ENCODE peak calls at places on chromosome 13, in four cellular contexts. I, V, A and E are unnamed samples.

GRCh38 chr13:112748947-112749346 is 59.1 kb downstream of the ATP11A start:
- DNase-seq in V (peak; percentile 78), I (no peak), A (peak; percentile 83), E (no peak)

GRCh38 chr13:40375522-40376171 is 290.8 kb downstream of the FOXO1 start:
- DNase-seq in I (no peak), V (peak; percentile 38), A (no peak), E (no peak)

GRCh38 chr13:113980489-113981064 is 6.7 kb upstream of the C13orf46 start:
- DNase-seq in V (no peak), I (no peak), A (no peak), E (no peak)

GRCh38 chr13:97422118-97423054 is 11.6 kb upstream of the RAP2A start:
- DNase-seq in V (no peak), I (no peak), A (no peak), E (no peak)

GRCh38 chr13:61045197-61045596 is 370.5 kb downstream of the PCDH20 start:
- DNase-seq in I (no peak), A (no peak), V (no peak), E (no peak)

GRCh38 chr13:48319458-48320395 is 16.2 kb downstream of the RB1 start:
- DNase-seq in V (no peak), A (no peak), I (peak; percentile 27), E (no peak)

GRCh38 chr13:87259479-87260083 is 411.6 kb upstream of the SLITRK5 start:
- DNase-seq in A (no peak), I (no peak), V (no peak), E (no peak)

GRCh38 chr13:44231786-44232516 is 141.7 kb upstream of the SERP2 start:
- DNase-seq in V (peak; percentile 72), I (no peak), A (no peak), E (no peak)

GRCh38 chr13:75544681-75545333 is 4.8 kb upstream of the UCHL3 start:
- DNase-seq in I (no peak), V (no peak), A (no peak), E (no peak)

GRCh38 chr13:33188093-33188882 is 97.3 kb downstream of the STARD13 start:
- DNase-seq in V (no peak), A (no peak), I (no peak), E (peak; percentile 37)

GRCh38 chr13:25493930-25494707 is 122.3 kb downstream of the ATP8A2 start:
- DNase-seq in V (no peak), I (no peak), A (no peak), E (no peak)

GRCh38 chr13:109205315-109205714 is 575.9 kb downstream of the MYO16 start:
- DNase-seq in V (no peak), I (no peak), A (no peak), E (no peak)

GRCh38 chr13:42864952-42865634 is 83.7 kb downstream of the FAM216B start:
- DNase-seq in V (no peak), A (no peak), I (no peak), E (no peak)

GRCh38 chr13:48118025-48118424 is 23.1 kb upstream of the MED4 start:
- DNase-seq in A (no peak), V (no peak), I (no peak), E (no peak)

GRCh38 chr13:33615436-33615835 is 202.5 kb upstream of the RFC3 start:
- DNase-seq in A (no peak), V (no peak), I (no peak), E (no peak)

GRCh38 chr13:74562381-74562780 is 428.2 kb upstream of the KLF12 start:
- DNase-seq in I (no peak), A (no peak), V (no peak), E (no peak)

GRCh38 chr13:80338781-80339577 is 1.9 kb downstream of the SPRY2 start:
- DNase-seq in I (peak; percentile 54), V (peak; percentile 78), A (peak; percentile 78), E (peak; percentile 56)

GRCh38 chr13:38577048-38577447 is 109.8 kb upstream of the FREM2 start:
- DNase-seq in V (no peak), I (no peak), A (no peak), E (no peak)

DNA sequence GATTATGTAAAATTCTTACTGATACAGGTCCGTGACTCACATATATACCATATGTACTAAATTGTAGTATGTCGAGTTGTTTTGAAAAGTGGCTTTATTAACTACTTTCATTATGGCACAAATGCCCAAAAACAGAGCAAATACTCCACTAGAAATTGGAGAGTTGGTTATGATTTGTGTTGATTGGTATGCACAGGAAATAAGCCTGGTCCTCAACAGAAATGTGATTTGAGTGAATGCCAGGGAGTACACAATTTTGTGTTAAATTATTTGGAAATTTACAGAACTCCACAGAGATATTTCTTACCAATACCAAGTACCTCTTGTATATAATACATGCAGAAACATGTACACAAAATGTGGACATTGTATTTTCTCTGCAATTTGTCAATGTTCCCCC is 676.7 kb downstream of the PCDH9 start:
- DNase-seq in V (no peak), A (no peak), I (no peak), E (no peak)
- TF ChIP-seq CTCF in V (no peak), A (no peak), I (no peak), E (no peak)

GRCh38 chr13:110705826-110706569 is at the start of gene CARS2:
- DNase-seq in A (peak; percentile 88), I (peak; percentile 98), V (peak; percentile 96), E (peak; percentile 97)
- TF ChIP-seq CTCF in A (peak; percentile 65), I (peak; percentile 18), V (no peak), E (peak; percentile 30)

GRCh38 chr13:31827707-31828106 is 88.4 kb downstream of the RXFP2 start:
- DNase-seq in A (no peak), I (no peak), V (no peak), E (no peak)

GRCh38 chr13:31824705-31825512 is 85.6 kb downstream of the RXFP2 start:
- DNase-seq in A (no peak), I (peak; percentile 18), V (no peak), E (peak; percentile 15)
- TF ChIP-seq CTCF in A (peak; percentile 16), I (no peak), V (peak; percentile 27), E (peak; percentile 39)

DNA sequence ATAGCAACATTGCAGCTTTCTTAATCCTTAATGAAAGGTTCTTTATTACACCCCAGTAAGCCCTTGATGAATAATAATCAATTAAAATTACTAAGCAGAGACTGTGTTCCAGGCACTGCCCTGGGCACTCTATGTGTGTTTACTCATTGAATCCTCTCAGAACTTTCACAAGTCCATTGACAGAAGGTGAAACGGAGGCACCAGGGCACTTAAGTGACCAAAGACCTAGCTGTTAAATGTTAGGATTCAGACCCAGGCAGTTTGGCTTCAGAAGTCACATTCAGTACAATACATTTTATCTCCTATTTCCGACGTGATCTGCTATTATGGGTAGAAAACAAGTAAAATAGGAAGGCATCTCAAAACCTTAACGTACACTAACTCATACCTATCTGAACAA is 2.7 kb downstream of the GPR183 start:
- DNase-seq in I (no peak), V (no peak), A (no peak), E (no peak)
- TF ChIP-seq CTCF in I (no peak), V (no peak), A (no peak), E (no peak)

GRCh38 chr13:89115307-89115706 is 1444.1 kb downstream of the SLITRK5 start:
- DNase-seq in I (no peak), V (no peak), A (no peak), E (no peak)
- TF ChIP-seq CTCF in I (no peak), V (no peak), A (no peak), E (peak; percentile 13)

GRCh38 chr13:107678075-107678689 is 537.2 kb downstream of the LIG4 start:
- DNase-seq in A (no peak), I (no peak), V (no peak), E (no peak)
- TF ChIP-seq CTCF in A (no peak), I (no peak), V (no peak), E (no peak)

GRCh38 chr13:51444922-51445321 is 7.9 kb downstream of the INTS6 start:
- DNase-seq in V (no peak), I (no peak), A (no peak), E (no peak)
- TF ChIP-seq CTCF in V (no peak), I (no peak), A (peak; percentile 48), E (no peak)